ENCODE peak calls at places on chromosomes 6 and 20, in seven cellular contexts. G is A172; M is stimulated activated CD4-positive, alpha-beta T cell treated with anti-CD3 and anti-CD28 coated beads, Interleukin-1b, Interleukin-23, amount 100 ng/mL, for 48 hours; R is A673; I is AML-193; D is C1 segment of cervical spinal cord; Q is AG09309. Y is an unnamed sample.

GRCh38 chr20:1184638-1185315 is at the start of gene TMEM74B:
- DNase-seq in M (no peak), I (no peak), R (no peak), D (no peak), Q (no peak), G (no peak), Y (no peak)

GRCh38 chr20:31560900-31561598 is 44.0 kb upstream of the ID1 start:
- DNase-seq in I (no peak), D (no peak), Q (peak; percentile 96), G (peak; percentile 99), R (peak; percentile 54), M (no peak), Y (no peak)

GRCh38 chr6:109028439-109028838 is 66.2 kb downstream of the SESN1 start:
- DNase-seq in M (no peak), G (no peak), Q (no peak), I (no peak), R (no peak), D (no peak), Y (no peak)

GRCh38 chr6:158715330-158716311 is 65.8 kb downstream of the SYTL3 start:
- DNase-seq in R (no peak), M (no peak), I (peak; percentile 35), D (no peak), G (no peak), Q (no peak), Y (peak; percentile 17)

GRCh38 chr20:56178219-56178618 is 70.3 kb upstream of the MC3R start:
- DNase-seq in G (no peak), M (no peak), D (no peak), I (no peak), R (no peak), Q (no peak), Y (no peak)

GRCh38 chr6:158706369-158706982 is 56.6 kb downstream of the SYTL3 start:
- DNase-seq in Q (no peak), D (no peak), G (peak; percentile 35), M (no peak), I (no peak), R (peak; percentile 73), Y (no peak)

GRCh38 chr6:28090902-28091586 is 10.7 kb downstream of the ZNF165 start:
- DNase-seq in I (no peak), R (peak; percentile 5), M (no peak), D (no peak), Q (no peak), G (no peak), Y (no peak)

GRCh38 chr6:137541531-137541930 is 47.3 kb upstream of the OLIG3 start:
- DNase-seq in Q (no peak), I (no peak), R (no peak), D (no peak), G (no peak), M (no peak), Y (no peak)

GRCh38 chr6:50455029-50455428 is 258.3 kb upstream of the TFAP2D start:
- DNase-seq in M (no peak), G (no peak), R (no peak), D (no peak), I (no peak), Q (no peak), Y (no peak)

GRCh38 chr6:80637312-80637711 is 530.8 kb downstream of the BCKDHB start:
- DNase-seq in G (no peak), I (no peak), Q (no peak), M (no peak), R (no peak), D (no peak), Y (no peak)

GRCh38 chr6:33112148-33112547 is 36.4 kb downstream of the HLA-DPB1 start:
- DNase-seq in Q (no peak), D (no peak), G (peak; percentile 53), I (peak; percentile 78), M (no peak), R (peak; percentile 59), Y (peak; percentile 71)

GRCh38 chr20:57392512-57393271 is 1.5 kb downstream of the RBM38 start:
- DNase-seq in D (no peak), Q (no peak), G (no peak), M (peak; percentile 81), R (no peak), I (peak; percentile 32), Y (no peak)

GRCh38 chr6:109397020-109397419 is 14.8 kb upstream of the CD164 start:
- DNase-seq in Q (no peak), D (no peak), R (peak; percentile 18), I (peak; percentile 71), G (no peak), M (no peak), Y (no peak)

GRCh38 chr20:53872561-53873248 is 197.7 kb downstream of the BCAS1 start:
- DNase-seq in M (no peak), Q (no peak), R (peak; percentile 54), I (no peak), D (no peak), G (peak; percentile 52), Y (no peak)

GRCh38 chr6:46491201-46491788 is at the start of gene RCAN2:
- DNase-seq in M (peak; percentile 19), Q (no peak), R (peak; percentile 18), I (no peak), G (no peak), D (peak; percentile 62), Y (peak; percentile 12)

GRCh38 chr6:9540534-9541126 is 874.2 kb downstream of the TFAP2A start:
- DNase-seq in R (peak; percentile 86), I (peak; percentile 77), M (no peak), Q (no peak), G (peak; percentile 63), D (no peak), Y (peak; percentile 3)

GRCh38 chr6:11876934-11877433 is 98.4 kb upstream of the ADTRP start:
- DNase-seq in I (no peak), R (no peak), G (no peak), D (no peak), M (no peak), Q (no peak), Y (no peak)

GRCh38 chr20:15992564-15992963 is 580.7 kb downstream of the KIF16B start:
- DNase-seq in D (no peak), M (no peak), I (no peak), Q (no peak), R (no peak), G (peak; percentile 58), Y (no peak)

GRCh38 chr6:26550250-26550993 is 12.3 kb downstream of the HMGN4 start:
- DNase-seq in R (peak; percentile 86), M (peak; percentile 51), D (no peak), G (no peak), Q (no peak), I (peak; percentile 10), Y (no peak)

GRCh38 chr6:82275686-82276085 is 28.1 kb upstream of the IBTK start:
- DNase-seq in G (no peak), Q (no peak), D (no peak), R (no peak), I (no peak), M (no peak), Y (no peak)

GRCh38 chr6:81614292-81614691 is 138.2 kb downstream of the TENT5A start:
- DNase-seq in I (no peak), D (no peak), G (peak; percentile 41), R (peak; percentile 92), Q (no peak), M (no peak), Y (no peak)

GRCh38 chr6:11229267-11230043 is 3.0 kb downstream of the NEDD9 start:
- DNase-seq in D (no peak), R (no peak), Q (no peak), I (no peak), G (no peak), M (no peak), Y (no peak)

GRCh38 chr20:20549267-20549612 is 163.2 kb downstream of the RALGAPA2 start:
- DNase-seq in D (no peak), M (peak; percentile 21), G (no peak), Q (no peak), I (no peak), R (no peak), Y (no peak)

GRCh38 chr20:52231230-52231746 is 39.7 kb upstream of the ZFP64 start:
- DNase-seq in I (no peak), M (no peak), D (no peak), G (no peak), R (no peak), Q (no peak), Y (no peak)

GRCh38 chr6:95581073-95581472 is 3.7 kb downstream of the MANEA start:
- DNase-seq in Q (no peak), D (no peak), R (no peak), G (no peak), I (no peak), M (no peak), Y (no peak)

GRCh38 chr6:6008648-6009421 is 2.1 kb upstream of the NRN1 start:
- DNase-seq in D (no peak), Q (no peak), G (peak; percentile 64), R (peak; percentile 96), M (peak; percentile 73), I (no peak), Y (peak; percentile 66)

GRCh38 chr6:87200469-87201174 is 45.3 kb downstream of the ZNF292 start:
- DNase-seq in I (peak; percentile 63), Q (peak; percentile 32), R (peak; percentile 46), M (no peak), D (no peak), G (no peak), Y (no peak)

GRCh38 chr20:25696384-25697131 is at the start of gene ZNF337:
- DNase-seq in M (peak; percentile 96), G (peak; percentile 94), R (peak; percentile 97), D (peak; percentile 64), I (peak; percentile 85), Q (peak; percentile 70), Y (peak; percentile 93)

GRCh38 chr6:124573953-124574352 is 388.3 kb upstream of the RNF217 start:
- DNase-seq in R (no peak), Q (no peak), M (no peak), D (no peak), G (no peak), I (no peak), Y (no peak)

GRCh38 chr6:23419046-23419445 is 707.0 kb upstream of the NRSN1 start:
- DNase-seq in Q (no peak), G (no peak), I (no peak), D (no peak), R (no peak), M (no peak), Y (no peak)

GRCh38 chr6:24394777-24395437 is 7.8 kb upstream of the MRS2 start:
- DNase-seq in R (peak; percentile 71), I (peak; percentile 93), D (no peak), Q (peak; percentile 81), G (peak; percentile 4), M (no peak), Y (no peak)

GRCh38 chr6:391559-392440 is at the start of gene IRF4:
- DNase-seq in M (peak; percentile 73), I (no peak), R (no peak), D (no peak), Q (no peak), G (no peak), Y (no peak)

GRCh38 chr20:33518071-33518470 is 28.2 kb downstream of the CBFA2T2 start:
- DNase-seq in Q (peak; percentile 25), M (no peak), I (no peak), D (no peak), G (peak; percentile 90), R (peak; percentile 74), Y (no peak)

GRCh38 chr6:151716446-151717047 is 90.9 kb upstream of the ESR1 start:
- DNase-seq in M (peak; percentile 7), R (no peak), D (no peak), I (no peak), Q (no peak), G (peak; percentile 5), Y (no peak)

GRCh38 chr20:3663031-3663701 is at the start of gene GFRA4:
- DNase-seq in D (no peak), R (no peak), Q (no peak), G (no peak), I (no peak), M (no peak), Y (no peak)

GRCh38 chr20:62902926-62903615 is 23.2 kb downstream of the DIDO1 start:
- DNase-seq in I (no peak), Q (no peak), D (no peak), G (peak; percentile 55), M (no peak), R (no peak), Y (no peak)

GRCh38 chr6:31356216-31356945 is 598 bp downstream of the HLA-B start:
- DNase-seq in R (peak; percentile 20), M (peak; percentile 17), G (peak; percentile 12), I (no peak), D (no peak), Q (no peak), Y (no peak)

GRCh38 chr6:26351544-26351953 is 13.4 kb upstream of the BTN3A2 start:
- DNase-seq in G (peak; percentile 99), Q (peak; percentile 77), I (peak; percentile 43), M (no peak), R (peak; percentile 35), D (no peak), Y (no peak)

Y was measured in hippocampal formation.